ENCODE peak calls at places on chromosomes 5 and 9, in four cellular contexts. P is activated naive CD4-positive, alpha-beta T cell; J is foreskin fibroblast; A is naive thymus-derived CD8-positive, alpha-beta T cell. R is an unnamed sample.

GRCh38 chr9:16136961-16137360 is 584.1 kb downstream of the CCDC171 start:
- DNase-seq in P (no peak), J (peak; percentile 86), A (no peak), R (no peak)

GRCh38 chr9:126536836-126537465 is 76.8 kb upstream of the LMX1B start:
- DNase-seq in P (no peak), J (no peak), A (no peak), R (no peak)

GRCh38 chr9:137823986-137824771 is 53.4 kb upstream of the CACNA1B start:
- DNase-seq in P (no peak), J (no peak), A (no peak), R (no peak)

GRCh38 chr5:79020861-79021561 is 35.9 kb upstream of the ARSB start:
- DNase-seq in P (peak; percentile 2), J (peak; percentile 86), A (peak; percentile 24), R (peak; percentile 25)

GRCh38 chr9:89684912-89685636 is 80.3 kb downstream of the GADD45G start:
- DNase-seq in P (no peak), J (no peak), A (no peak), R (no peak)

GRCh38 chr9:129884220-129885017 is 49.2 kb downstream of the USP20 start:
- DNase-seq in P (peak; percentile 83), J (peak; percentile 94), A (peak; percentile 96), R (peak; percentile 94)

GRCh38 chr5:126234563-126235195 is 188.5 kb upstream of the GRAMD2B start:
- DNase-seq in P (no peak), J (peak; percentile 28), A (no peak), R (peak; percentile 23)

GRCh38 chr5:131068893-131069643 is 96.0 kb downstream of the HINT1 start:
- DNase-seq in P (peak; percentile 1), J (peak; percentile 2), A (peak; percentile 61), R (no peak)

GRCh38 chr9:20524776-20525175 is 97.5 kb downstream of the MLLT3 start:
- DNase-seq in P (no peak), J (no peak), A (no peak), R (peak; percentile 44)

GRCh38 chr5:123795688-123796087 is 283.7 kb downstream of the CSNK1G3 start:
- DNase-seq in P (no peak), J (peak; percentile 15), A (no peak), R (no peak)

GRCh38 chr5:84494453-84494852 is 109.8 kb upstream of the EDIL3 start:
- DNase-seq in P (no peak), J (peak; percentile 5), A (no peak), R (no peak)

GRCh38 chr9:112384690-112385089 is 4.8 kb downstream of the HSDL2 start:
- DNase-seq in P (no peak), J (no peak), A (no peak), R (no peak)

GRCh38 chr9:33366979-33367480 is 35.3 kb downstream of the AQP7 start:
- DNase-seq in P (no peak), J (no peak), A (no peak), R (no peak)

GRCh38 chr9:17414990-17415389 is 163.9 kb upstream of the SH3GL2 start:
- DNase-seq in P (no peak), J (no peak), A (no peak), R (no peak)

GRCh38 chr5:15757635-15758034 is 257.7 kb downstream of the FBXL7 start:
- DNase-seq in P (no peak), J (no peak), A (no peak), R (no peak)

GRCh38 chr5:124132843-124133242 is 613.6 kb downstream of the ZNF608 start:
- DNase-seq in P (no peak), J (no peak), A (no peak), R (no peak)

GRCh38 chr9:134897584-134898170 is 17.1 kb downstream of the FCN2 start:
- DNase-seq in P (no peak), J (no peak), A (no peak), R (no peak)

GRCh38 chr5:122120493-122120892 is 8.9 kb upstream of the ZNF474 start:
- DNase-seq in P (no peak), J (no peak), A (no peak), R (no peak)

R was measured in NT2/D1.